ENCODE peak calls at places on chromosomes 4 and X, in four cellular contexts. One of them, this sample, is unnamed.

GRCh38 chr4:80182237-80182866 is 15.0 kb upstream of the PRDM8 start:
- DNase-seq in WTC11: no peak
- DNase-seq in A549: no peak
- DNase-seq in psoas muscle: no peak
- DNase-seq in this sample: no peak

GRCh38 chr4:23068287-23068686 is 375.6 kb downstream of the GBA3 start:
- DNase-seq in A549: no peak
- DNase-seq in psoas muscle: no peak
- DNase-seq in WTC11: no peak
- DNase-seq in this sample: no peak

GRCh38 chr4:2318476-2318875 is 56.6 kb upstream of the MXD4 start:
- DNase-seq in WTC11: no peak
- DNase-seq in A549: no peak
- DNase-seq in psoas muscle: no peak
- DNase-seq in this sample: no peak

GRCh38 chr4:52869196-52869595 is 7.1 kb downstream of the RASL11B start:
- DNase-seq in WTC11: no peak
- DNase-seq in psoas muscle: peak
- DNase-seq in A549: no peak
- DNase-seq in this sample: no peak

GRCh38 chrX:105872921-105873320 is 50.6 kb downstream of the NRK start:
- DNase-seq in WTC11: no peak
- DNase-seq in psoas muscle: no peak
- DNase-seq in A549: no peak
- DNase-seq in this sample: no peak

GRCh38 chr4:2423695-2424094 is 4.9 kb downstream of the CFAP99 start:
- DNase-seq in WTC11: no peak
- DNase-seq in psoas muscle: no peak
- DNase-seq in A549: no peak
- DNase-seq in this sample: no peak

GRCh38 chrX:50877310-50877709 is 33.2 kb upstream of the BMP15 start:
- DNase-seq in A549: no peak
- DNase-seq in WTC11: no peak
- DNase-seq in psoas muscle: no peak
- DNase-seq in this sample: no peak

GRCh38 chr4:52823478-52824092 is 38.5 kb upstream of the RASL11B start:
- DNase-seq in WTC11: no peak
- DNase-seq in A549: no peak
- DNase-seq in psoas muscle: no peak
- DNase-seq in this sample: no peak

GRCh38 chr4:69568787-69569186 is 70.7 kb downstream of the UGT2A2 start:
- DNase-seq in A549: no peak
- DNase-seq in WTC11: no peak
- DNase-seq in psoas muscle: no peak
- DNase-seq in this sample: no peak

GRCh38 chr4:91111556-91111955 is 984.4 kb downstream of the CCSER1 start:
- DNase-seq in A549: no peak
- DNase-seq in psoas muscle: no peak
- DNase-seq in WTC11: no peak
- DNase-seq in this sample: no peak

GRCh38 chr4:91114386-91114785 is 987.2 kb downstream of the CCSER1 start:
- DNase-seq in psoas muscle: no peak
- DNase-seq in A549: no peak
- DNase-seq in WTC11: no peak
- DNase-seq in this sample: no peak

GRCh38 chr4:91108751-91109150 is 981.6 kb downstream of the CCSER1 start:
- DNase-seq in WTC11: no peak
- DNase-seq in A549: no peak
- DNase-seq in psoas muscle: no peak
- DNase-seq in this sample: no peak

GRCh38 chr4:91116861-91117260 is 989.7 kb downstream of the CCSER1 start:
- DNase-seq in A549: no peak
- DNase-seq in WTC11: no peak
- DNase-seq in psoas muscle: no peak
- DNase-seq in this sample: no peak

GRCh38 chr4:91113130-91113706 is 986.0 kb downstream of the CCSER1 start:
- DNase-seq in psoas muscle: no peak
- DNase-seq in WTC11: no peak
- DNase-seq in A549: peak
- DNase-seq in this sample: no peak
- TF ChIP-seq CTCF in psoas muscle: peak
- TF ChIP-seq CTCF in WTC11: peak
- TF ChIP-seq CTCF in A549: peak
- TF ChIP-seq CTCF in this sample: no peak

GRCh38 chr4:81214144-81214517 is 891 bp downstream of the PRKG2 start:
- DNase-seq in A549: no peak
- DNase-seq in psoas muscle: no peak
- DNase-seq in WTC11: no peak
- DNase-seq in this sample: no peak
- TF ChIP-seq CTCF in A549: no peak
- TF ChIP-seq CTCF in psoas muscle: no peak
- TF ChIP-seq CTCF in WTC11: no peak
- TF ChIP-seq CTCF in this sample: no peak

GRCh38 chr4:65580551-65580950 is 89.7 kb downstream of the EPHA5 start:
- DNase-seq in A549: no peak
- DNase-seq in psoas muscle: no peak
- DNase-seq in WTC11: no peak
- DNase-seq in this sample: no peak
- TF ChIP-seq CTCF in A549: no peak
- TF ChIP-seq CTCF in psoas muscle: no peak
- TF ChIP-seq CTCF in WTC11: no peak
- TF ChIP-seq CTCF in this sample: no peak

GRCh38 chr4:55947912-55948725 is 626 bp upstream of the CEP135 start:
- DNase-seq in A549: peak
- DNase-seq in WTC11: no peak
- DNase-seq in psoas muscle: no peak
- DNase-seq in this sample: no peak

GRCh38 chr4:55951191-55951922 is 2.6 kb downstream of the CEP135 start:
- DNase-seq in WTC11: no peak
- DNase-seq in A549: no peak
- DNase-seq in psoas muscle: no peak
- DNase-seq in this sample: no peak

GRCh38 chr4:55948726-55949479 is at the start of gene CEP135:
- DNase-seq in WTC11: peak
- DNase-seq in A549: peak
- DNase-seq in psoas muscle: peak
- DNase-seq in this sample: peak

GRCh38 chr4:55949480-55949802 is 696 bp downstream of the CEP135 start:
- DNase-seq in psoas muscle: no peak
- DNase-seq in A549: no peak
- DNase-seq in WTC11: no peak
- DNase-seq in this sample: no peak

DNA sequence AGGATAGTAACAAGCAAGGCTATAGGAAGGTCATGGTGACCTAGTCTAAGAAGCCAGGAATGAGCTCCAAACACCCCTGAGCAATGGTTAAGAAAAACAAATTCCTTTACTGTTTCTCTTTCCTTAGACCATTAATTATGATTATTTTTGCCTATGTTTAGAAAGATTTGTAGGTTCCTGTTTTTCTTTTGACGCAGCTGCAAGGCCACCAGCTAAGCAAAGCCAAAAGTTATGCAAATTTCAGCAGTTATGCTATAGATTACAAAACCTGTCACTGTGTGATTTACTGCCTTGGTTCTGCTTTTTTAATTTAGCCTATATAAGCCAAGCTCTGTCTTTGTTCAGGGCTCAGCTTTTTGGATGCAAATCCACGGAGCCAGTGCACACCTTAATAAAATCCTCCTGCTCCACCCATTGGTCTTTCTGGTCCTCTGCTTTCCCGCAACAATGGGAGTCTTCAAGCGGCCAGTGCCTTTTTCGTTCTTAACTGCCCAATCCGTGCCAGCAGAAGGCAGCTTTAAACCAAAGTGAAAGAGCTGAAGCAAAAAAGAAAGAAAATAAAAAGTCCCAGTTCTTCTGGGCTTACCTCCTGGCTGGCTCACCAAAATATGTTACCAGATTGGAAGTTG is 1.4 kb upstream of the CEP135 start:
- DNase-seq in psoas muscle: no peak
- DNase-seq in A549: no peak
- DNase-seq in WTC11: no peak
- DNase-seq in this sample: no peak
- TF ChIP-seq CTCF in psoas muscle: no peak
- TF ChIP-seq CTCF in A549: no peak
- TF ChIP-seq CTCF in WTC11: no peak
- TF ChIP-seq CTCF in this sample: no peak

DNA sequence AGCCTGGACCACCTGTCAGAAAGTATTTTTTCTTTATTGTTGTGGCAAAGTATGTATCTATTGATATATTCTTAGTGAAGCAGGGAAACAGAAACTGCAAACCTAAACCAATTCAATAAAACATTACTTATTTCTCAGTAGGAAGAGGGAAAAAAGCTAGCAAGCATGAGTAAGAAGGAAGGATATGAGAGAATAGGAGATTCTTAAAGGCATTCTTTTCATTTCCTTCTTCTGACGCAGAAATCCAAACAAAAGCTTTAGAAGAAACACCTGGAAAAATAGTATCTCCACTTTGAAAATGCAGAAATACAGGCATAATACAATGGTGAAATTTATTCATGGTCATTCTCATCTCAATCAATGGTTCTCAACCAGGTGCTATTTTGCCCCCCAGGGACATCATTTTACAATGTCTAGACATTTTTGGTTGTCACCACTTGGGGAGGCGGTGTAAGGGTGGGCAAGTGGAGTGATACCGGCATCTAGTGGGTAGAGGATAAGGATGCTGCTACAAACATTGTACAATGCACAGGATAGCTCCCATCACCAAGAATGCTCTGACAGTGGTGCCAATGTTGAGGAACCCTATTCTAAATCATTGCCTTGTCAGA is 21.7 kb upstream of the ATXN3L start:
- DNase-seq in A549: no peak
- DNase-seq in psoas muscle: no peak
- DNase-seq in WTC11: no peak
- DNase-seq in this sample: no peak
- TF ChIP-seq CTCF in A549: no peak
- TF ChIP-seq CTCF in psoas muscle: no peak
- TF ChIP-seq CTCF in WTC11: no peak
- TF ChIP-seq CTCF in this sample: no peak

DNA sequence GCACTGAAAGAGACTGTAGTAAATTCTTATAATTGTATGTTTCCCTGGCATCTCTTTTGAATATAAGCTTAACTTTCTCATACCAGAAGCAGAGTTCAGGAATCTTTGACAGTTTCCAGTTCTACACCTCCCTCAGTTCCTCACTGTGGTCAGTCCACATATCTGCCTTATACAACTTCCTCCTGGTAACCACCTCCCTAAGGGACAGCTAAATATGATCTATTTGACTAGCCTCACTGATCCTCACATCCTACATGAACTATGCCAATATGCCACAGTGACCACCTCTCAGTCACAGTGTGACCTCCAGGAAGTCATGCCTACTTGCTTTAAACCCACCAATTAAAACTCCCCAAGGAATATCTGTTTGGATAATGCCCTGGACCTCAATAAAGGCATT is 51.6 kb upstream of the HDAC8 start:
- DNase-seq in WTC11: no peak
- DNase-seq in A549: no peak
- DNase-seq in psoas muscle: no peak
- DNase-seq in this sample: no peak
- TF ChIP-seq CTCF in WTC11: no peak
- TF ChIP-seq CTCF in A549: no peak
- TF ChIP-seq CTCF in psoas muscle: no peak
- TF ChIP-seq CTCF in this sample: no peak